ENCODE peak calls at places on chromosome 19, in eight cellular contexts. C, G, D, U, Z, Y, P and B are unnamed samples.

GRCh38 chr19:44924243-44924725 is 9.9 kb downstream of the APOC1 start:
- DNase-seq in C (no peak), G (peak; percentile 38), D (no peak), U (no peak), Z (no peak), Y (no peak), P (no peak), B (no peak)

GRCh38 chr19:1627194-1627593 is 21.9 kb upstream of the UQCR11 start:
- DNase-seq in C (no peak), G (no peak), D (no peak), U (no peak), Z (no peak), Y (no peak), P (no peak), B (no peak)

GRCh38 chr19:53432088-53432661 is 391 bp downstream of the ZNF761 start:
- DNase-seq in C (peak; percentile 39), G (peak; percentile 18), D (peak; percentile 35), U (peak; percentile 39), Z (no peak), Y (no peak), P (peak; percentile 50), B (no peak)

GRCh38 chr19:19074172-19074905 is 10.5 kb downstream of the SLC25A42 start:
- DNase-seq in C (no peak), G (no peak), D (peak; percentile 79), U (no peak), Z (no peak), Y (no peak), P (peak; percentile 62), B (no peak)

GRCh38 chr19:34692541-34692940 is 15.1 kb downstream of the ZNF302 start:
- DNase-seq in C (no peak), G (no peak), D (no peak), U (no peak), Z (no peak), Y (no peak), P (no peak), B (no peak)

GRCh38 chr19:57759096-57759495 is 10.4 kb upstream of the ZNF586 start:
- DNase-seq in C (no peak), G (no peak), D (peak; percentile 44), U (no peak), Z (no peak), Y (no peak), P (no peak), B (no peak)

GRCh38 chr19:6510618-6511017 is 8.5 kb upstream of the TUBB4A start:
- DNase-seq in C (no peak), G (no peak), D (no peak), U (no peak), Z (no peak), Y (no peak), P (no peak), B (no peak)

GRCh38 chr19:23527797-23528196 is 132.5 kb upstream of the ZNF91 start:
- DNase-seq in C (no peak), G (no peak), D (no peak), U (no peak), Z (peak; percentile 27), Y (no peak), P (no peak), B (no peak)

GRCh38 chr19:18091217-18091608 is 4.5 kb upstream of the IL12RB1 start:
- DNase-seq in C (peak; percentile 60), G (no peak), D (peak; percentile 81), U (no peak), Z (peak; percentile 66), Y (no peak), P (no peak), B (no peak)

GRCh38 chr19:14059093-14059480 is 2.8 kb downstream of the PALM3 start:
- DNase-seq in C (peak; percentile 61), G (no peak), D (no peak), U (peak; percentile 78), Z (no peak), Y (no peak), P (peak; percentile 66), B (no peak)

GRCh38 chr19:7874080-7874856 is at the start of gene PRR36:
- DNase-seq in C (peak; percentile 43), G (peak; percentile 56), D (no peak), U (peak; percentile 88), Z (no peak), Y (no peak), P (peak; percentile 93), B (no peak)
- TF ChIP-seq MAX in C (no peak), G (no peak), D (no peak), U (peak; percentile 60), Z (no peak), Y (no peak), P (no peak), B (no peak)

GRCh38 chr19:3986260-3987041 is 1.2 kb upstream of the EEF2 start:
- DNase-seq in C (peak; percentile 37), G (peak; percentile 81), D (peak; percentile 82), U (peak; percentile 77), Z (peak; percentile 56), Y (peak; percentile 74), P (peak; percentile 68), B (no peak)
- TF ChIP-seq MAX in C (no peak), G (no peak), D (no peak), U (no peak), Z (no peak), Y (no peak), P (no peak), B (no peak)

DNA sequence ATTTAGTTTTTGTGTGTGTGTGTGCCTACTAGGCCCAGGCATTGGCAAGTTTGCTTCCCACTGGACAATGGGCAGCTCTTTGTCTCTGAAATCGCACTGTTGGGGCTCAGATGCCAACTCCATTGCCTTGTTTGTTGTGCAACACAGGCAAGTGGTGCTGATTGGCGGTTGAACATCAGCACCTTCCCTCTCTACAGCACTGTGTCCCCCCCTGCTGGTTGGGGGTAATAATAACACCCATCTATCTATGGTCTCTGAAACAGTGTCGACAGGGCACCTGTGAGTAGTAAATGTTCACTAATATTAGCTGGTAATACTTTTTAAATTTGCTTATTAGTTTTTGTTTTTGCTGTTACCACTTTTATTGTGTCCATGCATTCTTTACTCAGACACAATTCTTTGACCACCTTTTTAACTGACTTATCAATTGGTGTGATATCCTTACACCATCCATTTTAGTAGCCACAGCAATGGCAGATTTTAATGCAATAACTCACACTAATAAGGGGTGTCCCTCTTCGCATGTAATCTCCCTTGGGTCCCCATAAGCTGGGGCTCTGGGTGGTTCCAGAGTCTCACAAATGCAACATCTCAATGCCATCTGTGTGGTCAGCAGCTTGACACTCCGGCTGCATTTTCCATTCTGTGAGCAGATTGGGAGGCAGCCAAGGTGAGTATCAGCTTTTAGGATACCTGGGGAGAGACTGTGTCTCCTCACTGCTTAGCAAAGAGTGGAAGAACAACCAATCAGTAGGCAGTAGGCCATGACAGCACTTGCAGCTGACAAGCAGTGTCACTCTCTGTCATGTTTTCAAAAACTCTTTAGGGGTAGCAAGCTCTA is 47.7 kb upstream of the UQCRFS1 start:
- DNase-seq in C (peak; percentile 74), G (peak; percentile 79), D (peak; percentile 62), U (peak; percentile 74), Z (peak; percentile 3), Y (peak; percentile 36), P (peak; percentile 52), B (no peak)
- TF ChIP-seq MAX in C (no peak), G (no peak), D (no peak), U (no peak), Z (no peak), Y (no peak), P (no peak), B (no peak)

DNA sequence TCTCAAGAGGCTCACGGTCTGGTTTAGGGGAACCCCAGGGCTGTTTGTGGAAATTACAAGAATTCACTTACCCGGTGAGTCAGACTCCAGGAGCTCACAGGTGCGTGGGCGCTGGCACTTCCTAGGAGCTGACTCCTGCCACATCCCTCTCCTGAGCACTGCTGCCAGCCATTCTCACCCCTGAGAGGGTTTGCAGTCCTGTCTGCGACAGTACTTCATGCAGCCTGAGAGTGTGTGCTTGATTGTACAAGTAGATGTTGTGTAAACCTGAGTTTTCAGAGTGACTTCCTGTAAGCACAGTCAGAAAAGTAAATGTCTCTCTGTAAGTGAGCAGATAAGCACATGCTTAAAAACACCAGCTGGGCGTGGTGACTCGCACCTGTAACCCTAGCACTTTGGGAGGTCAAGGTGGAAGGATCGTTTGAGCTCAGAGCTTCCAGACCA is 8.1 kb downstream of the MRPL4 start:
- DNase-seq in C (no peak), G (no peak), D (peak; percentile 73), U (no peak), Z (no peak), Y (peak; percentile 23), P (no peak), B (no peak)
- TF ChIP-seq MAX in C (peak; percentile 37), G (no peak), D (no peak), U (no peak), Z (no peak), Y (peak; percentile 34), P (no peak), B (no peak)

GRCh38 chr19:39171479-39172465 is 25.0 kb upstream of the NCCRP1 start:
- DNase-seq in C (no peak), G (no peak), D (no peak), U (no peak), Z (no peak), Y (no peak), P (peak; percentile 85), B (no peak)
- TF ChIP-seq MAX in C (no peak), G (no peak), D (no peak), U (no peak), Z (no peak), Y (no peak), P (no peak), B (no peak)

GRCh38 chr19:33394723-33395560 is 21.4 kb downstream of the CEBPG start:
- DNase-seq in C (no peak), G (no peak), D (no peak), U (no peak), Z (no peak), Y (no peak), P (peak; percentile 38), B (no peak)

GRCh38 chr19:33397536-33398360 is 24.2 kb downstream of the CEBPG start:
- DNase-seq in C (peak; percentile 64), G (no peak), D (no peak), U (peak; percentile 52), Z (no peak), Y (no peak), P (peak; percentile 68), B (no peak)

GRCh38 chr19:33395561-33396550 is 22.3 kb downstream of the CEBPG start:
- DNase-seq in C (no peak), G (no peak), D (no peak), U (no peak), Z (no peak), Y (no peak), P (peak; percentile 22), B (no peak)

GRCh38 chr19:33398361-33399060 is 25.0 kb downstream of the CEBPG start:
- DNase-seq in C (no peak), G (no peak), D (no peak), U (no peak), Z (no peak), Y (no peak), P (no peak), B (no peak)

DNA sequence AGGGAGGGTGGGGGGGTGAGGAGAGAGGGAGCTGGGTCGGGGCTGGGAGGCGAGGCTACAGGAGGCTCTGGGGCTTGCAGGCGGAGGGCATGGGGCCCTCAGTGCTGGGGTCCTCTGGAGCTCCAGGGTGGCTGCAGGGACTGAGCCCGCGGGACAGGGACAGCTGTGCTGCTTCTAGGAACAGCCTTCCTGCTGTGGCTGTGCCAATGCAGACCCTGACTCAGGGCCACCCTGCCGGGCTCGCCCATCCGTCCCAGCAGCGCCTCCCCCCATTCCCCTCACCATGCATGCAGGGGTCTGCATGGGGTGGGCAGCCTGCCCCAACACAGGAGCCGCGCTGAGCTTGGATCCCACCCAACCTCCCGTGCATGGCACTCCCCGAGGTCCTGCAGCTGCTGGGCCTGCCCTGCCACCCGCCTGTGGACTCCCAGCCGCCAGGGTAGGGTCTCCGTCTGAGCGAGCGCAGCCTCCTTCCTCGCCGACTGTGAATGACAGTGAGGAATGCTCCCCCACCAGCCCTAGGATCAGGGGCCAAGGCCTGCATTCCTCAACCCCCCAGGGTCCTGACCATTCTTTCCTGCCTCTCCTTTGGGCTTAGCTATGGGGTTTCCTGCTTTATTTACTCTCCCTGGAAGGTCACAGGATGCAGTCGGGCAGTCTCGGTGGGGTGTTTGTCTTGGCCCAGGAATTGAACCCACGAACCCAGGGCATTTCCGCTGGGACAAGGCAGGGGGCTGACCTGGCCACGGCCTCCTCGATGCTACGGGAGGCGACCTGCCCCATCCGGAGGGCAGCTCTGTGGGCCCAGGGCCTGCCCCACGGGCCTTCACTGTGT is 23.4 kb downstream of the CEBPG start:
- DNase-seq in C (no peak), G (no peak), D (no peak), U (peak; percentile 46), Z (no peak), Y (no peak), P (peak; percentile 27), B (no peak)
- TF ChIP-seq MAX in C (no peak), G (no peak), D (no peak), U (no peak), Z (no peak), Y (no peak), P (no peak), B (no peak)